ENCODE peak calls at places on chromosomes 3 and 15, in six cellular contexts. P, O, L, A, B and I are unnamed samples.

GRCh38 chr3:172300187-172300586 is 148.1 kb downstream of the GHSR start:
- DNase-seq in O (no peak), P (no peak), L (no peak), B (no peak), A (no peak), I (no peak)

GRCh38 chr15:70132148-70132547 is 34.4 kb upstream of the TLE3 start:
- DNase-seq in L (no peak), B (no peak), A (no peak), P (peak), O (peak), I (no peak)

GRCh38 chr3:23800731-23801130 is 5.0 kb upstream of the UBE2E1 start:
- DNase-seq in P (no peak), A (no peak), L (no peak), B (no peak), O (peak), I (no peak)

GRCh38 chr3:106530367-106530766 is 661.6 kb upstream of the CBLB start:
- DNase-seq in B (no peak), P (no peak), L (no peak), O (no peak), A (no peak), I (no peak)

GRCh38 chr15:67089218-67090193 is 24.1 kb downstream of the SMAD3 start:
- DNase-seq in O (peak), B (peak), P (peak), A (no peak), L (no peak), I (peak)

GRCh38 chr15:78715930-78716329 is 74.9 kb upstream of the CHRNB4 start:
- DNase-seq in O (peak), B (peak), A (no peak), P (peak), L (no peak), I (peak)

GRCh38 chr3:55282994-55283393 is 204.1 kb downstream of the WNT5A start:
- DNase-seq in B (no peak), P (no peak), A (no peak), L (no peak), O (no peak), I (no peak)

GRCh38 chr3:181711325-181712135 is at the start of gene SOX2:
- DNase-seq in A (no peak), L (no peak), O (peak), B (peak), P (peak), I (peak)

GRCh38 chr3:22620498-22620897 is 582.6 kb upstream of the UBE2E2 start:
- DNase-seq in P (no peak), A (no peak), O (no peak), L (no peak), B (no peak), I (no peak)

GRCh38 chr15:97931314-97931713 is 29.2 kb upstream of the ARRDC4 start:
- DNase-seq in P (no peak), O (no peak), L (no peak), B (no peak), A (no peak), I (no peak)

GRCh38 chr15:42154576-42155355 is 1.7 kb downstream of the PLA2G4F start:
- DNase-seq in A (no peak), P (no peak), L (no peak), O (no peak), B (no peak), I (peak)

GRCh38 chr3:87336761-87337160 is 60.4 kb upstream of the POU1F1 start:
- DNase-seq in B (no peak), L (no peak), A (no peak), O (peak), P (peak), I (no peak)

GRCh38 chr3:18372786-18373405 is 52.2 kb downstream of the SATB1 start:
- DNase-seq in A (no peak), B (no peak), O (no peak), P (no peak), L (no peak), I (no peak)

GRCh38 chr15:75237316-75237982 is 20.7 kb upstream of the GOLGA6C start:
- DNase-seq in O (no peak), P (no peak), L (no peak), A (no peak), B (no peak), I (no peak)

GRCh38 chr15:99452728-99453643 is 112.8 kb upstream of the MEF2A start:
- DNase-seq in A (no peak), P (peak), O (no peak), L (no peak), B (no peak), I (no peak)

GRCh38 chr3:33980252-33980651 is 181.8 kb downstream of the PDCD6IP start:
- DNase-seq in O (peak), B (peak), P (peak), A (no peak), L (no peak), I (peak)

GRCh38 chr15:65355173-65355982 is 22.4 kb downstream of the IGDCC3 start:
- DNase-seq in P (no peak), O (no peak), L (no peak), A (no peak), B (no peak), I (no peak)

GRCh38 chr15:66882251-66883020 is 180.4 kb downstream of the SMAD6 start:
- DNase-seq in B (peak), A (no peak), L (no peak), O (peak), P (peak), I (peak)

GRCh38 chr3:155938409-155938808 is 68.0 kb downstream of the GMPS start:
- DNase-seq in B (no peak), A (no peak), O (peak), P (no peak), L (no peak), I (no peak)

GRCh38 chr3:14369675-14370669 is 32.4 kb upstream of the SLC6A6 start:
- DNase-seq in B (no peak), L (no peak), P (no peak), O (no peak), A (no peak), I (peak)

GRCh38 chr15:63894662-63894949 is 60.9 kb upstream of the HERC1 start:
- DNase-seq in A (no peak), B (no peak), L (no peak), P (no peak), O (no peak), I (no peak)

GRCh38 chr15:36389107-36389506 is 190.3 kb upstream of the CDIN1 start:
- DNase-seq in L (no peak), B (no peak), P (no peak), O (no peak), A (no peak), I (no peak)

GRCh38 chr15:91522609-91523332 is 330.7 kb upstream of the SLCO3A1 start:
- DNase-seq in B (peak), O (no peak), A (no peak), L (no peak), P (peak), I (peak)

GRCh38 chr3:18134386-18135082 is 290.6 kb downstream of the SATB1 start:
- DNase-seq in O (peak), A (no peak), P (peak), L (no peak), B (peak), I (peak)

GRCh38 chr3:188792788-188793187 is 379.0 kb upstream of the TPRG1 start:
- DNase-seq in O (no peak), B (no peak), A (no peak), P (peak), L (no peak), I (no peak)

GRCh38 chr3:54900954-54901591 is 26.8 kb downstream of the LRTM1 start:
- DNase-seq in O (no peak), B (no peak), A (no peak), L (no peak), P (peak), I (no peak)

GRCh38 chr3:182651461-182651860 is 141.8 kb upstream of the ATP11B start:
- DNase-seq in L (no peak), A (no peak), O (no peak), P (no peak), B (no peak), I (no peak)

GRCh38 chr3:116000315-116000714 is 377.0 kb downstream of the GAP43 start:
- DNase-seq in A (no peak), P (peak), L (no peak), O (peak), B (peak), I (peak)

GRCh38 chr3:61574854-61575253 is 13.5 kb downstream of the PTPRG start:
- DNase-seq in P (peak), O (peak), A (no peak), L (no peak), B (no peak), I (peak)

GRCh38 chr3:60017631-60018030 is 967.8 kb upstream of the CFAP20DC start:
- DNase-seq in B (no peak), L (peak), A (peak), O (no peak), P (peak), I (peak)

GRCh38 chr3:16104161-16104560 is 70.3 kb upstream of the GALNT15 start:
- DNase-seq in B (no peak), P (no peak), O (no peak), A (no peak), L (no peak), I (no peak)

GRCh38 chr3:153043729-153044314 is 118.2 kb upstream of the RAP2B start:
- DNase-seq in O (peak), B (peak), P (peak), A (no peak), L (no peak), I (peak)

GRCh38 chr3:126936853-126937395 is 46.0 kb upstream of the PLXNA1 start:
- DNase-seq in L (no peak), A (no peak), B (no peak), P (no peak), O (no peak), I (no peak)

GRCh38 chr3:87307805-87308204 is 31.4 kb upstream of the POU1F1 start:
- DNase-seq in O (no peak), B (no peak), A (no peak), L (no peak), P (peak), I (peak)

GRCh38 chr3:12870942-12871341 is 29.6 kb upstream of the RPL32 start:
- DNase-seq in P (no peak), A (peak), L (no peak), B (no peak), O (no peak), I (no peak)

GRCh38 chr3:34020221-34020620 is 221.8 kb downstream of the PDCD6IP start:
- DNase-seq in P (no peak), L (no peak), O (no peak), A (no peak), B (no peak), I (no peak)